ENCODE peak calls at places on chromosomes 11 and 22, in seven cellular contexts. U, K, Q, P, F, N and S are unnamed samples.

GRCh38 chr22:24289138-24289537 is 18.5 kb downstream of the SPECC1L start:
- DNase-seq in Q (no peak), F (no peak), K (no peak), U (no peak), P (no peak), N (peak), S (peak)

GRCh38 chr22:24506802-24507438 is 11.8 kb downstream of the UPB1 start:
- DNase-seq in P (no peak), N (no peak), Q (no peak), F (peak), K (no peak), U (peak), S (no peak)

GRCh38 chr11:106468091-106468490 is 390.6 kb downstream of the AASDHPPT start:
- DNase-seq in U (no peak), F (no peak), K (no peak), N (peak), P (no peak), Q (no peak), S (peak)

GRCh38 chr11:82826526-82826925 is 73.7 kb downstream of the PRCP start:
- DNase-seq in K (no peak), F (no peak), N (no peak), U (no peak), P (no peak), Q (no peak), S (no peak)

GRCh38 chr11:130428271-130428670 is at the start of gene ADAMTS8:
- DNase-seq in P (peak), N (no peak), Q (no peak), U (no peak), K (no peak), F (peak), S (no peak)

GRCh38 chr11:88012456-88012855 is 162.8 kb downstream of the RAB38 start:
- DNase-seq in U (no peak), F (no peak), Q (no peak), K (no peak), N (no peak), P (no peak), S (no peak)

GRCh38 chr11:4921796-4922195 is 2.3 kb downstream of the OR51G1 start:
- DNase-seq in N (no peak), F (no peak), Q (no peak), P (no peak), U (no peak), K (no peak), S (no peak)

GRCh38 chr22:43777204-43777671 is 34.9 kb downstream of the EFCAB6 start:
- DNase-seq in U (no peak), N (peak), P (no peak), F (no peak), K (no peak), Q (no peak), S (peak)

GRCh38 chr11:43950323-43950855 is 8.0 kb downstream of the C11orf96 start:
- DNase-seq in K (no peak), F (no peak), P (no peak), N (no peak), U (no peak), Q (no peak), S (no peak)

GRCh38 chr11:8608646-8609045 is 14.6 kb upstream of the STK33 start:
- DNase-seq in F (no peak), N (peak), P (no peak), Q (no peak), U (no peak), K (no peak), S (peak)

GRCh38 chr11:111719379-111719778 is 46.8 kb downstream of the PPP2R1B start:
- DNase-seq in U (no peak), K (no peak), N (no peak), Q (no peak), P (no peak), F (no peak), S (peak)

GRCh38 chr22:39559456-39560105 is 11.0 kb upstream of the CACNA1I start:
- DNase-seq in P (no peak), N (no peak), Q (no peak), F (no peak), U (peak), K (no peak), S (no peak)

GRCh38 chr11:12123799-12124198 is 13.4 kb downstream of the MICAL2 start:
- DNase-seq in P (no peak), Q (no peak), K (no peak), U (no peak), N (no peak), F (no peak), S (no peak)

GRCh38 chr11:104134760-104135159 is 29.2 kb downstream of the PDGFD start:
- DNase-seq in K (no peak), U (no peak), N (peak), P (no peak), Q (no peak), F (no peak), S (peak)

GRCh38 chr22:46247443-46247975 is 2.6 kb downstream of the CDPF1 start:
- DNase-seq in U (no peak), P (no peak), N (no peak), K (no peak), F (no peak), Q (no peak), S (no peak)

GRCh38 chr11:134951305-134951700 is 539.3 kb upstream of the B3GAT1 start:
- DNase-seq in N (peak), P (no peak), U (no peak), Q (no peak), K (no peak), F (no peak), S (peak)

GRCh38 chr11:74208507-74208906 is 37.4 kb downstream of the PPME1 start:
- DNase-seq in F (no peak), N (no peak), K (no peak), P (no peak), Q (no peak), U (no peak), S (no peak)

GRCh38 chr11:118216621-118217526 is 7.9 kb downstream of the JAML start:
- DNase-seq in Q (no peak), F (no peak), U (no peak), N (no peak), P (no peak), K (peak), S (no peak)

GRCh38 chr11:73760066-73760679 is 701 bp downstream of the RAB6A start:
- DNase-seq in P (peak), K (no peak), Q (no peak), N (no peak), F (peak), U (no peak), S (peak)

GRCh38 chr11:118533769-118534729 is 3.1 kb downstream of the TMEM25 start:
- DNase-seq in F (no peak), P (no peak), N (no peak), K (no peak), Q (no peak), U (no peak), S (no peak)

GRCh38 chr11:47359162-47359561 is 6.7 kb upstream of the MYBPC3 start:
- DNase-seq in N (no peak), U (no peak), K (no peak), Q (no peak), F (no peak), P (no peak), S (no peak)

GRCh38 chr11:15897211-15897960 is 459.0 kb downstream of the SOX6 start:
- DNase-seq in F (no peak), N (peak), Q (no peak), P (no peak), U (no peak), K (no peak), S (peak)

GRCh38 chr11:40186401-40187091 is 1272.9 kb downstream of the LRRC4C start:
- DNase-seq in F (peak), K (no peak), U (no peak), N (no peak), Q (no peak), P (no peak), S (peak)

GRCh38 chr11:64234840-64235379 is 526 bp downstream of the VEGFB start:
- DNase-seq in N (no peak), Q (no peak), U (peak), K (peak), P (no peak), F (no peak), S (no peak)